ENCODE peak calls at places on chromosomes 3 and 15, in eight cellular contexts. Y is body of pancreas; S is myocyte; V is RCC 7860; A is ACHN; I is effector memory CD4-positive, alpha-beta T cell; P is stimulated activated CD4-positive, alpha-beta T cell treated with anti-CD3 and anti-CD28 coated beads, Interleukin-2, amount 100 ng/mL, for 48 hours; J is activated T-cell treated with anti-CD3 and anti-CD28 coated beads for 24 hours. W is an unnamed sample.

GRCh38 chr15:98778263-98778959 is 130.1 kb downstream of the IGF1R start:
- DNase-seq in Y (no peak), S (no peak), V (no peak), A (no peak), I (no peak), P (no peak), J (no peak), W (no peak)

GRCh38 chr15:91853968-91854943 is 748 bp downstream of the SLCO3A1 start:
- DNase-seq in Y (peak; percentile 32), S (no peak), V (no peak), A (peak; percentile 40), I (peak; percentile 27), P (no peak), J (no peak), W (peak; percentile 35)

GRCh38 chr15:66721501-66721937 is 19.5 kb downstream of the SMAD6 start:
- DNase-seq in Y (no peak), S (no peak), V (no peak), A (no peak), I (no peak), P (no peak), J (no peak), W (no peak)

GRCh38 chr15:32730677-32731654 is 13.2 kb downstream of the GREM1 start:
- DNase-seq in Y (peak; percentile 67), S (no peak), V (peak; percentile 47), A (peak; percentile 40), I (no peak), P (peak; percentile 5), J (no peak), W (peak; percentile 32)

GRCh38 chr15:44414001-44414400 is 13.4 kb upstream of the CTDSPL2 start:
- DNase-seq in Y (no peak), S (peak; percentile 3), V (no peak), A (no peak), I (no peak), P (no peak), J (no peak), W (no peak)

GRCh38 chr3:60979861-60980739 is 271.2 kb downstream of the FHIT start:
- DNase-seq in Y (no peak), S (no peak), V (no peak), A (no peak), I (no peak), P (no peak), J (no peak), W (no peak)

GRCh38 chr3:113097821-113098516 is 107.2 kb downstream of the GTPBP8 start:
- DNase-seq in Y (no peak), S (peak; percentile 54), V (peak; percentile 95), A (peak; percentile 84), I (no peak), P (no peak), J (no peak), W (no peak)

GRCh38 chr3:13715167-13715954 is 164.5 kb downstream of the WNT7A start:
- DNase-seq in Y (no peak), S (no peak), V (no peak), A (no peak), I (no peak), P (no peak), J (no peak), W (no peak)

GRCh38 chr3:12947504-12948369 is 106.4 kb upstream of the RPL32 start:
- DNase-seq in Y (no peak), S (no peak), V (no peak), A (no peak), I (no peak), P (no peak), J (no peak), W (no peak)

GRCh38 chr3:118863731-118864322 is 170.8 kb downstream of the IGSF11 start:
- DNase-seq in Y (no peak), S (no peak), V (no peak), A (peak; percentile 2), I (no peak), P (no peak), J (no peak), W (no peak)

GRCh38 chr15:75171408-75171807 is 30.3 kb upstream of the C15orf39 start:
- DNase-seq in Y (no peak), S (peak; percentile 94), V (peak; percentile 69), A (no peak), I (no peak), P (no peak), J (no peak), W (no peak)

GRCh38 chr3:55721716-55722484 is 234.8 kb upstream of the WNT5A start:
- DNase-seq in Y (peak; percentile 32), S (peak; percentile 45), V (no peak), A (peak; percentile 16), I (no peak), P (no peak), J (no peak), W (no peak)

GRCh38 chr3:177197934-177198484 is 727 bp upstream of the TBL1XR1 start:
- DNase-seq in Y (no peak), S (no peak), V (no peak), A (no peak), I (no peak), P (no peak), J (no peak), W (no peak)

GRCh38 chr3:46558184-46559029 is 7.7 kb downstream of the LRRC2 start:
- DNase-seq in Y (peak; percentile 96), S (peak; percentile 90), V (peak; percentile 67), A (peak; percentile 13), I (peak; percentile 71), P (peak; percentile 60), J (peak; percentile 53), W (no peak)

W was measured in NCI-H2171.